ENCODE peak calls at places on chromosomes 1 and 21, in six cellular contexts. N is CD8-positive, alpha-beta T cell; U is uterus; H is foreskin fibroblast; Y is suprapubic skin; P is heart right ventricle. G is an unnamed sample.

GRCh38 chr21:44740721-44741120 is 29.3 kb upstream of the TSPEAR start:
- DNase-seq in N (no peak), U (no peak), H (no peak), Y (peak; percentile 54), P (no peak), G (no peak)

GRCh38 chr1:24963943-24964677 is 34.0 kb upstream of the RUNX3 start:
- DNase-seq in N (no peak), U (no peak), H (no peak), Y (no peak), P (no peak), G (no peak)

GRCh38 chr1:19483261-19483660 is 2.1 kb downstream of the CAPZB start:
- DNase-seq in N (no peak), U (no peak), H (no peak), Y (no peak), P (no peak), G (no peak)

GRCh38 chr1:52142220-52143153 is 598 bp downstream of the ZFYVE9 start:
- DNase-seq in N (no peak), U (peak; percentile 32), H (peak; percentile 34), Y (peak; percentile 77), P (peak; percentile 41), G (no peak)

GRCh38 chr1:2968471-2968881 is 52.8 kb upstream of the ACTRT2 start:
- DNase-seq in N (no peak), U (no peak), H (no peak), Y (no peak), P (no peak), G (no peak)

GRCh38 chr1:226310637-226311195 is 1.8 kb upstream of the LIN9 start:
- DNase-seq in N (no peak), U (no peak), H (no peak), Y (no peak), P (no peak), G (no peak)

GRCh38 chr1:66365628-66366027 is 168.3 kb upstream of the SGIP1 start:
- DNase-seq in N (no peak), U (no peak), H (peak; percentile 37), Y (no peak), P (no peak), G (no peak)

GRCh38 chr1:76501136-76501535 is 366.1 kb upstream of the ST6GALNAC5 start:
- DNase-seq in N (no peak), U (no peak), H (no peak), Y (no peak), P (no peak), G (no peak)

GRCh38 chr1:39566441-39567137 is 10.0 kb downstream of the PABPC4 start:
- DNase-seq in N (no peak), U (no peak), H (no peak), Y (no peak), P (no peak), G (no peak)

GRCh38 chr1:48071513-48071912 is 74.3 kb upstream of the TRABD2B start:
- DNase-seq in N (no peak), U (no peak), H (no peak), Y (no peak), P (no peak), G (no peak)

GRCh38 chr1:39987869-39988268 is 32.9 kb downstream of the MFSD2A start:
- DNase-seq in N (no peak), U (no peak), H (no peak), Y (no peak), P (no peak), G (no peak)

GRCh38 chr1:51535006-51535592 is 16.0 kb upstream of the EPS15 start:
- DNase-seq in N (peak; percentile 8), U (peak; percentile 68), H (peak; percentile 45), Y (no peak), P (peak; percentile 54), G (no peak)

GRCh38 chr1:67970088-67970487 is 80.3 kb downstream of the DIRAS3 start:
- DNase-seq in N (no peak), U (no peak), H (peak; percentile 81), Y (no peak), P (no peak), G (no peak)

GRCh38 chr1:182599339-182599738 is 4.8 kb downstream of the RGS16 start:
- DNase-seq in N (no peak), U (no peak), H (no peak), Y (no peak), P (no peak), G (no peak)

GRCh38 chr21:42375141-42375905 is 9.0 kb upstream of the TFF1 start:
- DNase-seq in N (no peak), U (no peak), H (no peak), Y (no peak), P (no peak), G (no peak)

GRCh38 chr1:100479620-100480338 is 58.2 kb upstream of the GPR88 start:
- DNase-seq in N (no peak), U (no peak), H (no peak), Y (no peak), P (no peak), G (no peak)

GRCh38 chr1:151617995-151618394 is 6.1 kb downstream of the SNX27 start:
- DNase-seq in N (no peak), U (no peak), H (no peak), Y (no peak), P (no peak), G (no peak)

GRCh38 chr1:212610575-212610967 is 2.0 kb downstream of the ATF3 start:
- DNase-seq in N (no peak), U (no peak), H (no peak), Y (no peak), P (no peak), G (no peak)

GRCh38 chr21:39655589-39655988 is 42.8 kb downstream of the B3GALT5 start:
- DNase-seq in N (no peak), U (no peak), H (no peak), Y (peak; percentile 38), P (no peak), G (no peak)

DNA sequence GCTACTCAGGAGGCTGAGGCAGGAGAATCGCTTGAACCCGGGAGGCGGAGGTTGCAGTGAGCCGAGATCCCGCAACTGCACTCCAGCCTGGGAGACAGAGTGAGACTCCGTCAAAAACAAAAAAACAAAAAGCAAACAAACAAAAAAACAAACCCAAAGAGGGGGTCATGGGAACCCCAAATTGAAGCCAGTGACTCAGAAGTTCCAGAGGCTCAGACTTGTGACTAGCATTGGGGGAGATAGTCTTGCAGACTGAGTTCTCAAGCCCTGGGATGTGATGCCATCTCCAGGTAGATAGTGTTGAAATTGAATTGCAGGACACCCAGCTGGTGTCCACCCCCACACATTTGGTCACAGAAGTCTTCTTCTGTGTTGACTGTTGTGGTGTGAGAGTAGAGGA is 24.9 kb upstream of the ENO1 start:
- DNase-seq in N (no peak), U (no peak), H (no peak), Y (no peak), P (no peak), G (no peak)
- TF ChIP-seq CTCF in N (no peak), U (no peak), H (no peak), Y (no peak), P (no peak), G (no peak)

DNA sequence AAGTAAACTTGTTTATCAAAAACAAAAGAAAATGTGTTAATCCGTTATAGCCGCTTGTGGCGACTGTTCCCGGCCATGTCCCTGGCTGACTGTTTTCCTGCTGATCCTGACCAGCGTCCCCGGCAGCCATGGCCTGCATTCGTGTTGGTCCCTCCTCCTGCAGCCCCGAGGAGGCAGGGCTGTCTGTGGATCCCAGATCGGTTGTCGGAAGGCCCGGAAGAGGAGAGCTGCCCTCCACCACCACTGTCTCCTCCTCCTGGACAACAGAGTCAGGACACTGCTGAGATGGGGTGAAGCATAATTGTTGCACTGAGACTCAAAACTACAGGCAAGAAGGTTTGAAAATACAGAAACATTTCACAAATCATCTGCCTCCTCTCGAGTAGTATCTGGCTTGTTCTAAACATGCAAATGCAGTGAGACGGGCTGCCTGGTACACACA is 3.6 kb upstream of the MXRA8 start:
- DNase-seq in N (no peak), U (peak; percentile 56), H (peak; percentile 91), Y (no peak), P (peak; percentile 38), G (no peak)
- TF ChIP-seq CTCF in N (no peak), U (no peak), H (peak; percentile 27), Y (no peak), P (no peak), G (no peak)

DNA sequence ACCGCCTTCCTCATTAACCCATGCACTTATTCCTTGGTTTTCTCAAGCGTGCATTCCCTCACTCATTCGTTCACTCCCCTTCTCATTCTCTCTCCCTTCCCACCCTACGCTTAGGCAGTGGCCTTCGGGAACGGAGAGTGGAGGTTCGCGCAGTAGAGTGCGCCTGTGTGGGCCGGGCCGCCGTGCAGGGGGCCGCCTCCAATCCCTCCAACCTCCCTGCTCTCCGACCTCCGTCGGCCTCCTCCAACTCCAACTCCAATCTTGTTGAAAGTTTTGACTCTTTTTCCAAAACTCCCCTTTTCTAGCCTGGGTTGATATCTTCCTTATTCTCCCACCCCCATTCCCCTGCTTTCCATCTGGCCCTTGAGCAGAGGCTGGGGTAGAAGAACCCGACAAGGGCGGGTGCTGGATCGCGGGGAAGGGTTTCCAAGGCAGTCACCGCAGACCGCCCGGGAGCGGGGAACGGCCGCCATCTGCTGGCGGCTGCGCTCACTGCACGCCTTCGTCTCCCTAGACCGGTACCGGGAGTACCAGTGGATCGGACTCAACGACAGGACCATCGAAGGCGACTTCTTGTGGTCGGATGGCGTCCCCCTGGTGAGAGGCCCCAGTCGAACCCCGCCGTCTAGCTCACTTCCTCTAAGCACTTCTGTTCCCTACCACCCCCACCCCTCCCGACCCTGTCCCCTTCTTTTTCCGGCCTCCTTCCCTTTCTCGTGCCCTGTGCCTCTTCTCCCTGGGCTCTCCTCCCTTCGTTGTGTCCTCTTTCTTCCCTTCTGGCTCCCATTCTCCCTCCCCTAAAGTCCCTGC is 15.4 kb downstream of the BCAN start:
- DNase-seq in N (peak; percentile 52), U (peak; percentile 80), H (peak; percentile 43), Y (peak; percentile 88), P (peak; percentile 77), G (peak; percentile 55)
- TF ChIP-seq CTCF in N (peak; percentile 98), U (peak; percentile 97), H (peak; percentile 98), Y (peak; percentile 92), P (peak; percentile 98), G (peak; percentile 17)

GRCh38 chr1:7265771-7266371 is 480.6 kb downstream of the CAMTA1 start:
- DNase-seq in N (no peak), U (no peak), H (peak; percentile 81), Y (peak; percentile 58), P (no peak), G (no peak)
- TF ChIP-seq CTCF in N (no peak), U (no peak), H (no peak), Y (no peak), P (no peak), G (no peak)

GRCh38 chr1:63935553-63935952 is 161.7 kb downstream of the ROR1 start:
- DNase-seq in N (no peak), U (no peak), H (no peak), Y (no peak), P (no peak), G (no peak)

GRCh38 chr1:63931468-63931867 is 157.7 kb downstream of the ROR1 start:
- DNase-seq in N (no peak), U (no peak), H (peak; percentile 74), Y (no peak), P (no peak), G (no peak)

GRCh38 chr1:63936276-63936675 is 162.5 kb downstream of the ROR1 start:
- DNase-seq in N (no peak), U (no peak), H (no peak), Y (no peak), P (no peak), G (no peak)

GRCh38 chr1:63937623-63938022 is 163.8 kb downstream of the ROR1 start:
- DNase-seq in N (no peak), U (no peak), H (no peak), Y (no peak), P (no peak), G (no peak)

DNA sequence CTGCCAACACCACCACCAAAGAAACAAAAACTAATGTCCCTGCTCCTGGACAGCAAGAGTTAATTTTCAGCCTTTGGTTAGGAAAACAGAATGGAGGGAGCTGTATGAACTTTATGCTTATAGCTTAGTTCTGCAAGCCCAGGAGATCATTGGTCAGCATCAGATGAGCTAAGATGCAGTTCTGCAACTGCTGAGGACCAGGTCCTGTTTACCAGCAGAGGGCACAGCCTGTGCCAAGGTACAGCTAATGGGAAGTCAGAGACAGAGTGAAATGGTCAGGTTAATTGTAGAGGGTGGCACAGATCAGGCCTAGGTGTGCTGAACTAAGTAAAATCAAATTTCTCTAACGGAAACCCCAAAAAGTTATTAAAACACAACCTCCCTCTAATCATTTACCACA is 161.3 kb downstream of the ROR1 start:
- DNase-seq in N (no peak), U (no peak), H (no peak), Y (no peak), P (no peak), G (no peak)
- TF ChIP-seq CTCF in N (no peak), U (no peak), H (peak; percentile 14), Y (no peak), P (no peak), G (no peak)